ENCODE peak calls at places on chromosomes 5 and 9, in six cellular contexts. One of them, this sample, is unnamed.

GRCh38 chr5:83476470-83476817 is 4.9 kb downstream of the VCAN start:
- DNase-seq in activated T-helper 1 cell treated with anti-CD3 and anti-CD28 coated beads, Interleukin-12 subunit alpha, Interleukin-12 subunit beta, Interleukin-2, Interleukin-4 antibody, amounts not matched to agents 30 ng/mL and 10 ng/mL and 1 ng/mL, durations not matched to agents 14 hours and 24 hours and 36 hours: no peak
- DNase-seq in posterior vena cava: no peak
- DNase-seq in fibroblast of the aortic adventitia: no peak
- DNase-seq in MM.1S: no peak
- DNase-seq in uterus: no peak
- DNase-seq in this sample: no peak

GRCh38 chr9:134132208-134132870 is 3.5 kb upstream of the WDR5 start:
- DNase-seq in activated T-helper 1 cell treated with anti-CD3 and anti-CD28 coated beads, Interleukin-12 subunit alpha, Interleukin-12 subunit beta, Interleukin-2, Interleukin-4 antibody, amounts not matched to agents 30 ng/mL and 10 ng/mL and 1 ng/mL, durations not matched to agents 14 hours and 24 hours and 36 hours: no peak
- DNase-seq in fibroblast of the aortic adventitia: no peak
- DNase-seq in uterus: no peak
- DNase-seq in posterior vena cava: no peak
- DNase-seq in MM.1S: no peak
- DNase-seq in this sample: no peak

GRCh38 chr9:106862946-106863740 is at the start of gene ZNF462:
- DNase-seq in uterus: peak
- DNase-seq in fibroblast of the aortic adventitia: peak
- DNase-seq in posterior vena cava: peak
- DNase-seq in activated T-helper 1 cell treated with anti-CD3 and anti-CD28 coated beads, Interleukin-12 subunit alpha, Interleukin-12 subunit beta, Interleukin-2, Interleukin-4 antibody, amounts not matched to agents 30 ng/mL and 10 ng/mL and 1 ng/mL, durations not matched to agents 14 hours and 24 hours and 36 hours: no peak
- DNase-seq in MM.1S: peak
- DNase-seq in this sample: no peak

GRCh38 chr5:110058175-110058574 is 368.4 kb downstream of the MAN2A1 start:
- DNase-seq in MM.1S: no peak
- DNase-seq in uterus: no peak
- DNase-seq in activated T-helper 1 cell treated with anti-CD3 and anti-CD28 coated beads, Interleukin-12 subunit alpha, Interleukin-12 subunit beta, Interleukin-2, Interleukin-4 antibody, amounts not matched to agents 30 ng/mL and 10 ng/mL and 1 ng/mL, durations not matched to agents 14 hours and 24 hours and 36 hours: no peak
- DNase-seq in posterior vena cava: no peak
- DNase-seq in fibroblast of the aortic adventitia: no peak
- DNase-seq in this sample: no peak

GRCh38 chr9:76531231-76531775 is 72.3 kb downstream of the GCNT1 start:
- DNase-seq in posterior vena cava: no peak
- DNase-seq in uterus: no peak
- DNase-seq in fibroblast of the aortic adventitia: no peak
- DNase-seq in activated T-helper 1 cell treated with anti-CD3 and anti-CD28 coated beads, Interleukin-12 subunit alpha, Interleukin-12 subunit beta, Interleukin-2, Interleukin-4 antibody, amounts not matched to agents 30 ng/mL and 10 ng/mL and 1 ng/mL, durations not matched to agents 14 hours and 24 hours and 36 hours: no peak
- DNase-seq in MM.1S: no peak
- DNase-seq in this sample: no peak

GRCh38 chr9:114278881-114279570 is 43.9 kb upstream of the ORM1 start:
- DNase-seq in fibroblast of the aortic adventitia: no peak
- DNase-seq in MM.1S: no peak
- DNase-seq in activated T-helper 1 cell treated with anti-CD3 and anti-CD28 coated beads, Interleukin-12 subunit alpha, Interleukin-12 subunit beta, Interleukin-2, Interleukin-4 antibody, amounts not matched to agents 30 ng/mL and 10 ng/mL and 1 ng/mL, durations not matched to agents 14 hours and 24 hours and 36 hours: no peak
- DNase-seq in uterus: peak
- DNase-seq in posterior vena cava: peak
- DNase-seq in this sample: no peak

GRCh38 chr9:2126331-2126789 is 111.2 kb downstream of the SMARCA2 start:
- DNase-seq in activated T-helper 1 cell treated with anti-CD3 and anti-CD28 coated beads, Interleukin-12 subunit alpha, Interleukin-12 subunit beta, Interleukin-2, Interleukin-4 antibody, amounts not matched to agents 30 ng/mL and 10 ng/mL and 1 ng/mL, durations not matched to agents 14 hours and 24 hours and 36 hours: no peak
- DNase-seq in posterior vena cava: no peak
- DNase-seq in fibroblast of the aortic adventitia: peak
- DNase-seq in uterus: peak
- DNase-seq in MM.1S: no peak
- DNase-seq in this sample: no peak

GRCh38 chr5:102832445-102832844 is 77.3 kb downstream of the PAM start:
- DNase-seq in MM.1S: no peak
- DNase-seq in uterus: no peak
- DNase-seq in fibroblast of the aortic adventitia: peak
- DNase-seq in activated T-helper 1 cell treated with anti-CD3 and anti-CD28 coated beads, Interleukin-12 subunit alpha, Interleukin-12 subunit beta, Interleukin-2, Interleukin-4 antibody, amounts not matched to agents 30 ng/mL and 10 ng/mL and 1 ng/mL, durations not matched to agents 14 hours and 24 hours and 36 hours: no peak
- DNase-seq in posterior vena cava: no peak
- DNase-seq in this sample: no peak

GRCh38 chr9:121622842-121623203 is 28.6 kb upstream of the DAB2IP start:
- DNase-seq in posterior vena cava: no peak
- DNase-seq in MM.1S: no peak
- DNase-seq in activated T-helper 1 cell treated with anti-CD3 and anti-CD28 coated beads, Interleukin-12 subunit alpha, Interleukin-12 subunit beta, Interleukin-2, Interleukin-4 antibody, amounts not matched to agents 30 ng/mL and 10 ng/mL and 1 ng/mL, durations not matched to agents 14 hours and 24 hours and 36 hours: no peak
- DNase-seq in fibroblast of the aortic adventitia: no peak
- DNase-seq in uterus: no peak
- DNase-seq in this sample: no peak

This sample was measured in RPMI8226.